ENCODE peak calls at places on chromosomes 7 and 10, in six cellular contexts. One of them, this sample, is unnamed.

GRCh38 chr10:81248846-81249245 is 626.1 kb upstream of the NRG3 start:
- DNase-seq in transverse colon: no peak
- DNase-seq in stomach: no peak
- DNase-seq in endothelial cell of umbilical vein: no peak
- DNase-seq in GM12891: no peak
- DNase-seq in GM12892: no peak
- DNase-seq in this sample: no peak

GRCh38 chr10:118339096-118339495 is 3.0 kb downstream of the FAM204A start:
- DNase-seq in endothelial cell of umbilical vein: no peak
- DNase-seq in transverse colon: no peak
- DNase-seq in GM12892: no peak
- DNase-seq in stomach: no peak
- DNase-seq in GM12891: no peak
- DNase-seq in this sample: no peak

GRCh38 chr7:131896189-131896855 is 339.9 kb upstream of the PODXL start:
- DNase-seq in endothelial cell of umbilical vein: peak; percentile 7
- DNase-seq in transverse colon: no peak
- DNase-seq in GM12892: no peak
- DNase-seq in GM12891: no peak
- DNase-seq in stomach: no peak
- DNase-seq in this sample: no peak

GRCh38 chr7:74023037-74023436 is 4.9 kb upstream of the ELN start:
- DNase-seq in GM12891: no peak
- DNase-seq in transverse colon: no peak
- DNase-seq in GM12892: no peak
- DNase-seq in stomach: peak; percentile 35
- DNase-seq in endothelial cell of umbilical vein: peak; percentile 79
- DNase-seq in this sample: no peak

GRCh38 chr7:73521636-73522080 is 435 bp downstream of the BAZ1B start:
- DNase-seq in endothelial cell of umbilical vein: no peak
- DNase-seq in stomach: peak; percentile 61
- DNase-seq in GM12892: peak; percentile 58
- DNase-seq in GM12891: peak; percentile 51
- DNase-seq in transverse colon: no peak
- DNase-seq in this sample: peak; percentile 20

GRCh38 chr7:127751723-127752448 is 99.9 kb downstream of the SND1 start:
- DNase-seq in endothelial cell of umbilical vein: no peak
- DNase-seq in transverse colon: no peak
- DNase-seq in GM12891: no peak
- DNase-seq in stomach: peak; percentile 26
- DNase-seq in GM12892: no peak
- DNase-seq in this sample: no peak

GRCh38 chr10:68666280-68666760 is 54.7 kb upstream of the CCAR1 start:
- DNase-seq in GM12891: no peak
- DNase-seq in transverse colon: no peak
- DNase-seq in GM12892: no peak
- DNase-seq in endothelial cell of umbilical vein: peak; percentile 16
- DNase-seq in stomach: no peak
- DNase-seq in this sample: no peak

GRCh38 chr7:158975526-158976467 is 119.4 kb downstream of the DYNC2I1 start:
- DNase-seq in GM12891: no peak
- DNase-seq in GM12892: no peak
- DNase-seq in stomach: no peak
- DNase-seq in transverse colon: peak; percentile 51
- DNase-seq in endothelial cell of umbilical vein: no peak
- DNase-seq in this sample: no peak

GRCh38 chr7:140006600-140006999 is 56.2 kb downstream of the PARP12 start:
- DNase-seq in transverse colon: no peak
- DNase-seq in stomach: no peak
- DNase-seq in endothelial cell of umbilical vein: no peak
- DNase-seq in GM12892: no peak
- DNase-seq in GM12891: no peak
- DNase-seq in this sample: no peak

GRCh38 chr7:29282819-29283414 is 88.3 kb downstream of the CHN2 start:
- DNase-seq in endothelial cell of umbilical vein: no peak
- DNase-seq in GM12892: no peak
- DNase-seq in stomach: no peak
- DNase-seq in GM12891: no peak
- DNase-seq in transverse colon: no peak
- DNase-seq in this sample: no peak

GRCh38 chr7:114569160-114569559 is 154.5 kb downstream of the FOXP2 start:
- DNase-seq in endothelial cell of umbilical vein: no peak
- DNase-seq in GM12892: no peak
- DNase-seq in transverse colon: no peak
- DNase-seq in GM12891: no peak
- DNase-seq in stomach: no peak
- DNase-seq in this sample: no peak

GRCh38 chr10:112490543-112490942 is 43.5 kb downstream of the VTI1A start:
- DNase-seq in endothelial cell of umbilical vein: peak; percentile 39
- DNase-seq in GM12892: no peak
- DNase-seq in transverse colon: no peak
- DNase-seq in GM12891: no peak
- DNase-seq in stomach: peak; percentile 79
- DNase-seq in this sample: no peak

GRCh38 chr10:113767222-113767621 is 15.7 kb downstream of the PLEKHS1 start:
- DNase-seq in endothelial cell of umbilical vein: no peak
- DNase-seq in stomach: no peak
- DNase-seq in transverse colon: no peak
- DNase-seq in GM12891: no peak
- DNase-seq in GM12892: no peak
- DNase-seq in this sample: no peak

GRCh38 chr7:73971701-73972341 is 56.2 kb upstream of the ELN start:
- DNase-seq in GM12892: no peak
- DNase-seq in transverse colon: no peak
- DNase-seq in endothelial cell of umbilical vein: no peak
- DNase-seq in GM12891: no peak
- DNase-seq in stomach: peak; percentile 17
- DNase-seq in this sample: no peak

GRCh38 chr7:141456298-141456697 is 94.9 kb upstream of the AGK start:
- DNase-seq in stomach: no peak
- DNase-seq in endothelial cell of umbilical vein: no peak
- DNase-seq in transverse colon: no peak
- DNase-seq in GM12892: no peak
- DNase-seq in GM12891: no peak
- DNase-seq in this sample: no peak

GRCh38 chr7:5428470-5429252 is 5.0 kb upstream of the TNRC18 start:
- DNase-seq in transverse colon: peak; percentile 73
- DNase-seq in GM12891: no peak
- DNase-seq in endothelial cell of umbilical vein: peak; percentile 83
- DNase-seq in stomach: peak; percentile 70
- DNase-seq in GM12892: no peak
- DNase-seq in this sample: no peak
- TF ChIP-seq POLR2A in transverse colon: no peak
- TF ChIP-seq POLR2A in GM12891: no peak
- TF ChIP-seq POLR2A in endothelial cell of umbilical vein: no peak
- TF ChIP-seq POLR2A in stomach: no peak
- TF ChIP-seq POLR2A in GM12892: no peak
- TF ChIP-seq POLR2A in this sample: no peak

GRCh38 chr7:113142385-113143119 is 24.2 kb upstream of the SMIM30 start:
- DNase-seq in GM12891: no peak
- DNase-seq in endothelial cell of umbilical vein: no peak
- DNase-seq in GM12892: no peak
- DNase-seq in stomach: no peak
- DNase-seq in transverse colon: no peak
- DNase-seq in this sample: no peak
- TF ChIP-seq POLR2AphosphoS5 in GM12891: no peak
- TF ChIP-seq POLR2AphosphoS5 in endothelial cell of umbilical vein: no peak
- TF ChIP-seq POLR2AphosphoS5 in GM12892: no peak
- TF ChIP-seq POLR2AphosphoS5 in stomach: no peak
- TF ChIP-seq POLR2AphosphoS5 in transverse colon: no peak
- TF ChIP-seq POLR2AphosphoS5 in this sample: no peak

GRCh38 chr10:111075577-111076185 is 1.1 kb upstream of the ADRA2A start:
- DNase-seq in stomach: no peak
- DNase-seq in GM12892: no peak
- DNase-seq in GM12891: no peak
- DNase-seq in transverse colon: no peak
- DNase-seq in endothelial cell of umbilical vein: no peak
- DNase-seq in this sample: no peak

GRCh38 chr10:111078505-111079185 is 1.8 kb downstream of the ADRA2A start:
- DNase-seq in GM12892: no peak
- DNase-seq in endothelial cell of umbilical vein: no peak
- DNase-seq in stomach: no peak
- DNase-seq in transverse colon: no peak
- DNase-seq in GM12891: no peak
- DNase-seq in this sample: no peak

GRCh38 chr10:111077715-111078504 is 1.1 kb downstream of the ADRA2A start:
- DNase-seq in transverse colon: peak; percentile 29
- DNase-seq in endothelial cell of umbilical vein: peak; percentile 13
- DNase-seq in stomach: no peak
- DNase-seq in GM12892: no peak
- DNase-seq in GM12891: no peak
- DNase-seq in this sample: no peak

GRCh38 chr10:111076682-111077661 is at the start of gene ADRA2A:
- DNase-seq in GM12891: peak; percentile 54
- DNase-seq in transverse colon: peak; percentile 44
- DNase-seq in GM12892: no peak
- DNase-seq in stomach: peak; percentile 30
- DNase-seq in endothelial cell of umbilical vein: peak; percentile 35
- DNase-seq in this sample: no peak

DNA sequence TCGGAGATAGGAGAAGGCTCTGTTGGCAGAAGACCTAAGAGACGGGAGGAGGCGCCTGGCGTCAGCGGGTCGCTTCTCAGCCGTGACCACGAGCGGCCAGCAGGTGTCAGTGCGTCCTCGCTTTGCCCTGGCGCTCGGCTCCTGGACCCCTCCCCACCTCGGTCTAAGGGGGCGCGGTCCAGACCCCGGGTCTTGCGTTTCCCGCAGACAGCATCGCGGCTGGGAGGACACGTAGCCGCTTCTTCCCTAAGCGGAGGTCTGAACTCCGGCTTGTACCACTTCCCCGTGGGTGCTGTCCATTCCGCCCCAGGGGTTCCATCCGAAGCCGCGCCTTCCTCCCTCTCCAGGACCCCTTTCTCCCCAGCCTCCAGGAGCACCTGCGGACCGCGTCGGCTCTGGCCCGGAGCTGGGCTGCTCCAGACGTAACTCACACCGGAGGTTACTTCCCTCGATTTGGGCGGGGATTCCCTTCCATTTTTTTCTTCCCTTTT is 593 bp upstream of the ADRA2A start:
- DNase-seq in stomach: peak; percentile 61
- DNase-seq in endothelial cell of umbilical vein: peak; percentile 41
- DNase-seq in GM12892: peak; percentile 70
- DNase-seq in transverse colon: peak; percentile 73
- DNase-seq in GM12891: peak; percentile 74
- DNase-seq in this sample: peak; percentile 75
- TF ChIP-seq POLR2A in stomach: no peak
- TF ChIP-seq POLR2A in endothelial cell of umbilical vein: no peak
- TF ChIP-seq POLR2A in GM12892: no peak
- TF ChIP-seq POLR2A in transverse colon: no peak
- TF ChIP-seq POLR2A in GM12891: no peak
- TF ChIP-seq POLR2A in this sample: no peak

DNA sequence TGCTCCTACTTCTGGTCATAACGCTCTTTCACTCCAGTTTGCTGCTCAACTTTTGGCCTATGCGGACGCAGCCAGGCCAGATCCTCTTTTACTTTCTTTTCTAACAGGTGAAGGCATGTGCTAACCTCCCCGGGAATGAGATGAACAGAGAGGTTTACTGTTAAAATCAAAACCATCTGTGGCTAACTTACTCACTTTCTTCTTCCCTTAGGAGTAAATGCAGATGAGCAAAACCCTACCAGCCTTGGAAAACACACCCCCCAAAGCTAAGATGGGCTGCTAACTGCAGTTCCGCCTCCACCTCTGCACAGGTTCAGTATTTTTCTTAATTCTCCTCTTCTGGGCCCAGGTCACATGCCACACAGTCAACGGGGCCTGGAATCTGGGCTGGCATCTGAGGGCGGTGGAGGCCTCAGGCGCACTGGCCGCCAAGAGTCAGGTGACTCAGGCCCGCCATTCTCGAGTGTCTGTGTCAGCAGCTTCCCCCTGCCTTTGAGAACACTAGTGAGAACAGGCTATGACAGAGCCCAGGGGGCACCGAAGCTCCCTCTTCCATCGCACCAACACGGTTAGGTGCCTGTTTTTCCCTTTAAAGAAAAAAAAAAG is 11.1 kb downstream of the FAM53B start:
- DNase-seq in transverse colon: peak; percentile 59
- DNase-seq in GM12891: no peak
- DNase-seq in GM12892: peak; percentile 55
- DNase-seq in stomach: no peak
- DNase-seq in endothelial cell of umbilical vein: no peak
- DNase-seq in this sample: peak; percentile 76
- TF ChIP-seq POLR2AphosphoS5 in transverse colon: no peak
- TF ChIP-seq POLR2AphosphoS5 in GM12891: no peak
- TF ChIP-seq POLR2AphosphoS5 in GM12892: peak; percentile 39
- TF ChIP-seq POLR2AphosphoS5 in stomach: no peak
- TF ChIP-seq POLR2AphosphoS5 in endothelial cell of umbilical vein: no peak
- TF ChIP-seq POLR2AphosphoS5 in this sample: no peak

GRCh38 chr10:50536617-50537252 is 87.0 kb downstream of the SGMS1 start:
- DNase-seq in stomach: no peak
- DNase-seq in GM12892: no peak
- DNase-seq in GM12891: no peak
- DNase-seq in transverse colon: no peak
- DNase-seq in endothelial cell of umbilical vein: peak; percentile 59
- DNase-seq in this sample: no peak
- TF ChIP-seq POLR2A in stomach: no peak
- TF ChIP-seq POLR2A in GM12892: no peak
- TF ChIP-seq POLR2A in GM12891: no peak
- TF ChIP-seq POLR2A in transverse colon: no peak
- TF ChIP-seq POLR2A in endothelial cell of umbilical vein: no peak
- TF ChIP-seq POLR2A in this sample: no peak

GRCh38 chr7:134798155-134798554 is 18.7 kb downstream of the CALD1 start:
- DNase-seq in GM12891: no peak
- DNase-seq in GM12892: no peak
- DNase-seq in stomach: no peak
- DNase-seq in endothelial cell of umbilical vein: no peak
- DNase-seq in transverse colon: no peak
- DNase-seq in this sample: no peak

GRCh38 chr7:134795231-134795630 is 15.8 kb downstream of the CALD1 start:
- DNase-seq in endothelial cell of umbilical vein: peak; percentile 31
- DNase-seq in GM12892: no peak
- DNase-seq in transverse colon: no peak
- DNase-seq in stomach: no peak
- DNase-seq in GM12891: no peak
- DNase-seq in this sample: no peak

GRCh38 chr7:134788191-134788590 is 8.8 kb downstream of the CALD1 start:
- DNase-seq in GM12892: no peak
- DNase-seq in transverse colon: no peak
- DNase-seq in endothelial cell of umbilical vein: no peak
- DNase-seq in stomach: no peak
- DNase-seq in GM12891: no peak
- DNase-seq in this sample: no peak

GRCh38 chr7:134789967-134790685 is 10.7 kb downstream of the CALD1 start:
- DNase-seq in GM12892: no peak
- DNase-seq in endothelial cell of umbilical vein: no peak
- DNase-seq in stomach: no peak
- DNase-seq in GM12891: no peak
- DNase-seq in transverse colon: no peak
- DNase-seq in this sample: no peak

GRCh38 chr7:134792968-134793367 is 13.5 kb downstream of the CALD1 start:
- DNase-seq in endothelial cell of umbilical vein: no peak
- DNase-seq in GM12891: no peak
- DNase-seq in GM12892: no peak
- DNase-seq in stomach: no peak
- DNase-seq in transverse colon: peak; percentile 13
- DNase-seq in this sample: no peak
- TF ChIP-seq POLR2AphosphoS5 in endothelial cell of umbilical vein: no peak
- TF ChIP-seq POLR2AphosphoS5 in GM12891: no peak
- TF ChIP-seq POLR2AphosphoS5 in GM12892: no peak
- TF ChIP-seq POLR2AphosphoS5 in stomach: peak; percentile 24
- TF ChIP-seq POLR2AphosphoS5 in transverse colon: no peak
- TF ChIP-seq POLR2AphosphoS5 in this sample: no peak

GRCh38 chr10:74151057-74151878 is at the start of gene ADK:
- DNase-seq in GM12892: peak; percentile 84
- DNase-seq in stomach: peak; percentile 100
- DNase-seq in GM12891: peak; percentile 87
- DNase-seq in endothelial cell of umbilical vein: peak; percentile 99
- DNase-seq in transverse colon: peak; percentile 100
- DNase-seq in this sample: peak; percentile 99
- TF ChIP-seq POLR2A in GM12892: peak; percentile 78
- TF ChIP-seq POLR2A in stomach: peak; percentile 10
- TF ChIP-seq POLR2A in GM12891: peak; percentile 75
- TF ChIP-seq POLR2A in endothelial cell of umbilical vein: peak; percentile 82
- TF ChIP-seq POLR2A in transverse colon: peak; percentile 66
- TF ChIP-seq POLR2A in this sample: no peak